ENCODE peak calls at places on chromosomes 3 and 15, in ten cellular contexts. D is NCI-H2227 treated with DMSO at 0.1 percent for 48 hours; O is stimulated activated CD8-positive, alpha-beta memory T cell treated with anti-CD3 and anti-CD28 coated beads, Interleukin-4, amount 100 ng/mL, for 24 hours; F is M059J; V is T-helper 2 cell; J is WERI-Rb-1; Y is left ventricle myocardium inferior; X is nephron progenitor cell; Q is Panc1; Z is KG1. I is an unnamed sample.

GRCh38 chr3:156304406-156304805 is 184.0 kb downstream of the KCNAB1 start:
- DNase-seq in F (peak), Y (no peak), V (no peak), J (no peak), X (no peak), Q (no peak), O (no peak), D (no peak), Z (no peak), I (no peak)

GRCh38 chr3:13282986-13283876 is 136.9 kb downstream of the NUP210 start:
- DNase-seq in F (no peak), Q (no peak), D (peak), V (no peak), Y (no peak), J (peak), X (peak), Z (peak), O (no peak), I (peak)

GRCh38 chr3:119538772-119539171 is 20.6 kb downstream of the CD80 start:
- DNase-seq in O (no peak), D (no peak), X (no peak), Z (no peak), V (no peak), J (no peak), Y (no peak), Q (no peak), F (no peak), I (no peak)

GRCh38 chr3:120276767-120277166 is 8.3 kb downstream of the GPR156 start:
- DNase-seq in Y (no peak), X (no peak), D (no peak), Z (no peak), V (no peak), Q (no peak), F (peak), O (no peak), J (no peak), I (no peak)

GRCh38 chr3:156728267-156728985 is 54.0 kb downstream of the TIPARP start:
- DNase-seq in D (no peak), Q (no peak), Z (no peak), J (no peak), F (peak), V (no peak), Y (no peak), X (no peak), O (no peak), I (no peak)

GRCh38 chr3:167032267-167032876 is 347.7 kb downstream of the ZBBX start:
- DNase-seq in J (peak), Z (peak), V (no peak), Y (no peak), X (peak), O (no peak), F (peak), D (no peak), Q (peak), I (peak)

GRCh38 chr3:71069797-71070196 is 513.7 kb downstream of the FOXP1 start:
- DNase-seq in X (peak), D (no peak), V (no peak), Q (no peak), Y (peak), O (peak), F (no peak), Z (no peak), J (peak), I (peak)

GRCh38 chr3:9078561-9079240 is 115.4 kb upstream of the RAD18 start:
- DNase-seq in Q (no peak), O (no peak), Z (no peak), F (no peak), X (no peak), V (no peak), J (no peak), Y (no peak), D (no peak), I (no peak)

GRCh38 chr3:40130721-40131120 is 178.8 kb upstream of the EIF1B start:
- DNase-seq in O (no peak), Z (no peak), F (no peak), D (no peak), V (no peak), Y (no peak), J (no peak), Q (no peak), X (no peak), I (no peak)

GRCh38 chr3:57627976-57628375 is 30.8 kb upstream of the ARF4 start:
- DNase-seq in V (no peak), O (no peak), D (peak), J (no peak), Z (no peak), X (no peak), Y (no peak), Q (no peak), F (peak), I (no peak)

GRCh38 chr3:194140520-194141414 is 4.8 kb downstream of the HES1 start:
- DNase-seq in Q (no peak), O (no peak), J (no peak), F (peak), V (no peak), X (peak), Z (peak), D (no peak), Y (peak), I (peak)

GRCh38 chr3:38297947-38298711 is 16.0 kb downstream of the SLC22A14 start:
- DNase-seq in Q (no peak), O (no peak), J (no peak), X (no peak), Y (no peak), Z (no peak), F (peak), D (no peak), V (no peak), I (no peak)

GRCh38 chr3:119647177-119647576 is 13.2 kb downstream of the POPDC2 start:
- DNase-seq in X (no peak), Z (no peak), V (no peak), Y (no peak), F (no peak), J (no peak), D (no peak), Q (no peak), O (no peak), I (no peak)

GRCh38 chr3:94146455-94146854 is 83.6 kb downstream of the NSUN3 start:
- DNase-seq in X (no peak), J (no peak), D (no peak), O (no peak), Y (no peak), Z (no peak), F (peak), Q (no peak), V (no peak), I (no peak)

GRCh38 chr3:32686713-32687112 is 1.7 kb downstream of the CNOT10 start:
- DNase-seq in D (no peak), F (no peak), J (no peak), O (no peak), Z (no peak), V (no peak), Y (no peak), Q (no peak), X (no peak), I (no peak)

GRCh38 chr3:192816274-192816853 is 89.0 kb upstream of the FGF12 start:
- DNase-seq in X (peak), O (no peak), Q (peak), V (no peak), D (peak), Z (peak), J (no peak), F (peak), Y (no peak), I (no peak)

GRCh38 chr15:99476413-99477222 is 89.2 kb upstream of the MEF2A start:
- DNase-seq in D (no peak), Q (peak), Y (peak), X (no peak), J (peak), V (no peak), Z (peak), O (peak), F (peak), I (peak)

GRCh38 chr3:14179114-14179465 is 473 bp downstream of the LSM3 start:
- DNase-seq in J (no peak), D (no peak), O (no peak), X (no peak), Z (no peak), Q (no peak), F (no peak), Y (no peak), V (no peak), I (no peak)

GRCh38 chr3:153051427-153052095 is 110.5 kb upstream of the RAP2B start:
- DNase-seq in O (no peak), Y (no peak), D (no peak), Z (no peak), X (no peak), J (no peak), F (peak), Q (peak), V (no peak), I (no peak)

I was measured in BE2C.